ENCODE peak calls at places on chromosomes 13 and 19, in four cellular contexts. X, D, I and J are unnamed samples.

GRCh38 chr19:47813304-47813994 is 8.3 kb upstream of the CRX start:
- DNase-seq in X (peak), D (peak), I (peak), J (peak)

GRCh38 chr13:112569771-112570288 is 18.1 kb downstream of the TUBGCP3 start:
- DNase-seq in X (no peak), D (no peak), I (no peak), J (no peak)

GRCh38 chr13:60716296-60716695 is 319.3 kb downstream of the TDRD3 start:
- DNase-seq in X (no peak), D (no peak), I (no peak), J (no peak)

GRCh38 chr19:41928221-41928683 is at the start of gene ERFL:
- DNase-seq in X (no peak), D (no peak), I (no peak), J (peak)

GRCh38 chr19:12867120-12868099 is 13.8 kb downstream of the DNASE2 start:
- DNase-seq in X (peak), D (peak), I (no peak), J (peak)

GRCh38 chr13:44873486-44873885 is 115.8 kb downstream of the NUFIP1 start:
- DNase-seq in X (no peak), D (no peak), I (no peak), J (no peak)

GRCh38 chr19:40689339-40690049 is 957 bp downstream of the NUMBL start:
- DNase-seq in X (no peak), D (no peak), I (no peak), J (peak)

GRCh38 chr13:113928701-113929627 is 44.9 kb downstream of the C13orf46 start:
- DNase-seq in X (peak), D (peak), I (peak), J (peak)

GRCh38 chr13:28137556-28137955 is 789 bp upstream of the PAN3 start:
- DNase-seq in X (no peak), D (no peak), I (peak), J (no peak)

GRCh38 chr13:71772376-71772775 is 94.6 kb downstream of the DACH1 start:
- DNase-seq in X (no peak), D (no peak), I (no peak), J (no peak)

GRCh38 chr13:91144054-91144453 is 203.4 kb upstream of the MIR17HG start:
- DNase-seq in X (no peak), D (no peak), I (no peak), J (no peak)

GRCh38 chr13:32538234-32538620 is 368 bp downstream of the N4BP2L2 start:
- DNase-seq in X (no peak), D (no peak), I (no peak), J (peak)

GRCh38 chr19:10159610-10160009 is 35.1 kb downstream of the DNMT1 start:
- DNase-seq in X (no peak), D (no peak), I (no peak), J (no peak)
- H3K27ac ChIP-seq in X (no peak), D (no peak), I (no peak), J (no peak)

DNA sequence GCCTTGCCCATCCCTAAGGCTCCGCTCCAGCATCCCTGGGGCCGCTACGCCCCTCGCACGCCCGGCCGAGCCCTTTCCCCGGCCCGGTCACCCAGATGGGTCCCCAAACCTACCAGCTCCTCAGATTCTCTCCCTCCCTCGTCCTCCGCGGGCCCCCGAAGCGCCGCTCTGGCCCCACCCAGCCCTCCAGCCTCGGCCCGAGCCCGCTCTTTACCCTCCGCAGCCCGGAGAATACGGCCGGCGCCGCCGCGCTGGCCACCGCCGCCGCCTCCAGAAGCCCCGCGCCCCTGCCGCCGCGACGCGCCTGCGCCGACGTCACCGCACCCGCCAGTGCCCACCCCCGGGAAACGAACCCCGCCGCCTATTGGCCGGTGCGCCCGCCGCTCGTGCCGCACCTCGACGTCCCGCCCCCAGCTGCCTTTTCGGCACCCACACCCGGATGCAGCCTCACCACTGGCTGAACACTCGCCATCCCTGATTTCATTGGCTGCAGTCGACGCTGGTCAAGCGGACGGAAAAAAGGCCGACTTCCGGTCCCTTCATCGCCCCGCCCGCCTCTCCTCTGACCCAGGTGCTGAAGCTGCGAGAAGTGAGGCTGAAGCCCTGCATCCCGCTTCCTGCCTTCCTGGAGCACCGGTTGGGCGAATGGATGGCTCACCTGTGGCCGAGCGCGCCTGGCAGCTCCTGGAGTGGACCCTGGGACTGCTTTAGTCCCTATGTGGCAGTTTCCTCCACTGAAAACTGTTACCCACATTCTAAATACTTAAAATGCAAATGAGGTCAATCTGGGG is at the start of gene DAPK3:
- DNase-seq in X (peak), D (peak), I (peak), J (peak)
- TF ChIP-seq POLR2A in X (peak), D (peak), I (peak), J (no peak)

DNA sequence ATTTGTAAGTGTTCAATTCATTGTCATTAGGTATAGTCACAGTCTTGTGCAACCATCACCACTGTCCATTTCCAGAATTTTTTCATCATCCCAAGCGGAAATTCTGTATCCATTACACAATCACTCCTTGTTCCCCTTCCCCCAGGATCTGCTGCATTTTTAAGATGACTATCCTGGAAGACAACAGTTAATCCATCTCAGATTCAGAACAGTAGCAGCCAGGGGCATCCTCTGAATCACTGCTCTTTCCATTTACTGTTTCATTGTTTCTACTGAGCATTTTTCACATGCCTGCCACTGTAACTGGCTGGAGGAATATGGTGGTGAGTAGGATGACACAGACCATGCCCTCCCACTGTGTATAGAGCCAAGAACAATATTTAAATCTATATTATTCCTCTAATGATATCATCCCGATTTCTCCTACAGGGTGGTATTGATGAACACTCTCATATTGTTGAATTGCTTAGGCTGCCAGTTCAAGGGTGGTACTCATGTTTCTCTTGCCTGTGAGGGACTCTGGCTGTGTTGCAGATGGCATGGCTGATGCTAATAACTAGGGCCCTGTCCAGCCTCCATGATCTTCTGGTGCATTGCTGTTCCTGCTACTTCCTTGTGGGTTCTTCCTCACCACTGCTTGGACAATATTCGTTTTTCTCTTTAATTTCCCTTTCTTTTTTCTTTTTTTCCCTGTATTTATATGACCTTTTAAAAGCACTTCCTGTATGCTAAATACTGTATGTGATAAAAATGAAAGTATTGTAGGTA is 59.0 kb downstream of the WDFY2 start:
- DNase-seq in X (no peak), D (no peak), I (no peak), J (no peak)
- H3K27ac ChIP-seq in X (no peak), D (no peak), I (no peak), J (no peak)

DNA sequence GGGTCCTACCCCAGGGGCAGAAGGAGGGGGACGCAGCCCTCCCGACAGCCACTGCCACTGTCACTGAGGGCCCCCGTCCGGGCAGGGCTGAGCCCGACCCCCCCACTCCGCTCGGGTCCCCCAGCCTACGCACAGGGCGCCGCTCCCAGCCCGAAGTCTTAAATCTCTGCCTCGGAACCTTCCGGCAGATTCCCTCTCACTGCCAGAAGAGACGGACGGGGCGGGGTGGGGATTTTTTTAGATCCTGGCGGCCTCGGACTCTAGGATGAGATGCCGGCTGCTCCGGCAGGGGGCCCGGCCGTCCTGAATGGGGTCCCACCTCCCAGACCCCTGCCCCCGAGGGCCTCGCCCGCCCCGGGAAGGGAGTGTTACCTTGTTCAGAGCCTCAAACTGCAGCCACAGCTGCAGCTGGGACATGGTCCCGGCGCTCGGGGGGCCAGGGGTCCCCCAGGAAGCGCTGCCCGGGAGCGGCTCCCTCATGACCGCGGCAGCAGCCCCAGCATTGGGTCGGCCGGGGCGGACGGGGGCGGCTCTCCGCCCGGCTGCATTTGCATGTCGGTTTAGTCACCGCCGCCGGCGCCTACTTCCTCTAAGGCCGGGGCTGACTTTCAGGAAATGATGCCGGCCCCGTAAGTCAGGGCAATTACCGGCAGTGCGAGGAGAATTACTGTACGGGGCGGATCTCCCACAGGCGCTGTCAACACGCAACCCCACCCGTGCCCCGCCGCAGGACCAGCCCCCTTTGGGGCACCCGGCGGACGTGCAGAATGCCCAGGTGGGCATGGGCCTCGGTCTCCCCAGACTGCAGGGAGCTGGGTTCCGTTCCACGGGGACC is 28.1 kb downstream of the GPX4 start:
- DNase-seq in X (peak), D (peak), I (peak), J (peak)
- TF ChIP-seq POLR2A in X (peak), D (peak), I (no peak), J (peak)

DNA sequence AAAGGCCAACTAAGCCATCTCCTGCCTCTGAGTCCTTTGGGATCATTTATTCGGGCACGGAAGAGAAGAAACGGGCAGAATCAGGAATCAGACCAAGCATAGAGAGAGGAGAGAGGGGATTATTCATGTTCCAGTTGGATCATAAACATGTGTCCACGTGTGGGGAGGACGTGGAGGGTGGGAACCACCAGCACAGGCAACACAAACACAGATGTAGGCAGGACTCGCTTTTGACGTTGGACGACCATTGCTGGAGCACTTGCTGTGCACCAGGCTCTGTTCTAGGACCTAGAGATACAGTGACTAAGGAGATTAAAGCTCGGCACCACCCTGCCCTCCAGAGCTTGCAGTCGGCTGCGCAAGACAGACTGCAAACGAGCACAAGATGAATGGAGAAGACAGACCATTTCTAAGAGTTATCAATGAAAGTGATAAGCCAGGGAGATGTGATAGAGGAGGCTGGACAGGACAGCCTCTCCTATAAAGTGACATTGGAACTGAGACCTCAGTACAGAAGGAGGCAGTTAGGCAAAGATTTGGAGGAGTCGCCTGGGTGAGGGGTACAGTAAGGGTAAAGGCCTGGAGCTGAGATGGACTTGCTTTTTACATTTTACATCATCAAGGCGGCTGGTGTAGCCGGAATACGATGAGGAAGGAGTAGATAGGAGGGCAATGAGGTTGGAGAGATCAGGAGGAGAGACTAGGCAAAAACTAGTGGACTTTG is 716 bp downstream of the SH2D3A start:
- DNase-seq in X (peak), D (no peak), I (no peak), J (no peak)
- H3K27ac ChIP-seq in X (peak), D (peak), I (no peak), J (peak)

GRCh38 chr13:46132109-46132508 is 27.3 kb upstream of the CPB2 start:
- DNase-seq in X (no peak), D (no peak), I (no peak), J (no peak)

GRCh38 chr13:46134494-46134893 is 29.7 kb upstream of the CPB2 start:
- DNase-seq in X (no peak), D (no peak), I (no peak), J (no peak)

GRCh38 chr13:46136688-46137087 is 31.9 kb upstream of the CPB2 start:
- DNase-seq in X (no peak), D (no peak), I (no peak), J (no peak)

GRCh38 chr13:46137627-46138026 is 32.8 kb upstream of the CPB2 start:
- DNase-seq in X (no peak), D (no peak), I (no peak), J (no peak)

DNA sequence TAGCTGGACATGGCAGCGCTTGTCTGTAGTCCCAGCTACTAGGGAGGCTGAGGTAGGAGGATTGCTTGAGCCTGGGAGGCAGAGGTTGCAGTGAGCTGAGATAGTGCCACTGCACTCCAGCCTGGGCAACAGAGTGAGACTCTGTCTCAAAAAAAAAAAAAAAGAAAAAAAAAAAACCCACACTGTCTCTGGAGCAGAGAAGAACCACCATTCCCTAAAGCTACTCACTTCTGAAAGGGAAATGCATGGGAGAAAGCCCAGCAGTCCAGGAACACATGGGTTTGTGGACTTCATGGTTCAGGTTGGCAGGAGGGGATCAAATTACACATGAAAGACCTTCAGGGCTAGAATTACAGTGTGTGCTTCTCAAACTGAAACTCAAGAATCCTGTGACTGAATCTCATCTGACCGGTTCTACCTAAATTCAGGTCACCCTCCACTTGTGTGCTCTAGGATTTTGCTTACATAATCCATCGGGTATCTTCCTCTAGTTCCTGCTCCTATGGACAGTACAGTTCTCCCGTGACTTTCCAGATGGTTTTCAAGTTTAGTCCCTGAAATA is 30.2 kb upstream of the CPB2 start:
- DNase-seq in X (no peak), D (no peak), I (no peak), J (no peak)
- TF ChIP-seq POLR2A in X (no peak), D (no peak), I (no peak), J (no peak)

GRCh38 chr19:10747271-10747670 is 29.4 kb downstream of the DNM2 start:
- DNase-seq in X (peak), D (peak), I (no peak), J (no peak)
- H3K27ac ChIP-seq in X (no peak), D (peak), I (no peak), J (no peak)

GRCh38 chr19:50432221-50432626 is 468 bp upstream of the MYBPC2 start:
- DNase-seq in X (no peak), D (no peak), I (no peak), J (no peak)

GRCh38 chr19:50432658-50433057 is at the start of gene MYBPC2:
- DNase-seq in X (no peak), D (peak), I (no peak), J (no peak)

GRCh38 chr19:50433201-50434180 is 799 bp downstream of the MYBPC2 start:
- DNase-seq in X (peak), D (no peak), I (no peak), J (no peak)

GRCh38 chr19:50430888-50431342 is 1.8 kb upstream of the MYBPC2 start:
- DNase-seq in X (no peak), D (no peak), I (no peak), J (no peak)

DNA sequence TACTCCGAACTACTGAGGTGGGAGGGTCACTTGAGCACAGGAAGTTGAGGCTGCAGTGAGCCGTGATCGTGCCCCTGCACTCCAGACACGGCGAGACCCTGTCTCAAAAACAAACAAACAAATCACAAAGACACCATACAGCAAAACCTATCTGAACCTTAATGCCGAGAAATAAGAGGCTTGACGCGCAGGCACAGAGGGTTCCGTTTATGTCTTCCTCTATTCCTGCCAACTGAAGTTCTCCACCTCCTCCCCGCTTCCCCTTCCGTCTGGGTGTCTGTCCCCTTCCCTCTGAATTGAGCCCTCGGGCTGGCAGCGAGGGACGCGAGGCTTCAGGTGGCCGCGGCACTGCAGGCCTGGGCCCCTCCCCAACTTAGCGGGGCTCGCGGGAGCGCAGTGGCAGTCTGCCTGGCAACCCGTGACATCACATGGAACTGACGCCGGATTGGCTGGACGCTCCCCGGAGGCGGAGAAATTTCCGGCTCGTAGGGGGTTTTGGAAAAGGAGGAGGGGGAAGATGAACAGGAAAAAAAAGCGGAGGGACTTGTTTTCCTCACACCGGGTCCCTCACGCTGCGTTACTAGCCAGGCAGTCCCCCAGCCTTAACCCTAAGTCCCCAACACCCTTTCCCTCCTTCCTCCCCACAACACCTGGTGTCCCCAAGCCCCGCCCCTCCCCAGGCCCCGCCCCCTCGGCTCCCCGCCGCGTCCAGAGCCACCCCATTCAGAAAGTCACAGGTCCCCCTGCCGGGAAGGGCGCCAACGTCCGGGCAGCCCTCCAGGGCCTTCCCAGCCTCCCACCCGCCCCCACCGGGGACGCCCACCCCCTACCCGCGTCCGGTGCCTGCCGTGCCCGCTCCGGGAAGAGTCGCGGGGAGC is 1.1 kb upstream of the MYBPC2 start:
- DNase-seq in X (peak), D (peak), I (peak), J (peak)
- TF ChIP-seq POLR2A in X (no peak), D (peak), I (no peak), J (no peak)